ENCODE peak calls at places on chromosome 13, in four cellular contexts. T is HepG2, O is HCT116, S is Panc1. E is an unnamed sample.

GRCh38 chr13:80173224-80173623 is 167.7 kb downstream of the SPRY2 start:
- DNase-seq in T (no peak), O (no peak), S (no peak), E (no peak)

GRCh38 chr13:98619556-98619955 is 42.6 kb upstream of the STK24 start:
- DNase-seq in T (no peak), O (no peak), S (no peak), E (no peak)

GRCh38 chr13:48316826-48317510 is 13.4 kb downstream of the RB1 start:
- DNase-seq in T (no peak), O (no peak), S (no peak), E (no peak)

GRCh38 chr13:113777311-113778260 is 18.6 kb downstream of the TMEM255B start:
- DNase-seq in T (no peak), O (no peak), S (no peak), E (peak)

GRCh38 chr13:53105881-53106280 is 77.3 kb downstream of the OLFM4 start:
- DNase-seq in T (no peak), O (no peak), S (no peak), E (no peak)

GRCh38 chr13:46495647-46496046 is 57.3 kb upstream of the LRCH1 start:
- DNase-seq in T (no peak), O (no peak), S (no peak), E (no peak)

GRCh38 chr13:20609145-20609544 is 42.2 kb downstream of the IFT88 start:
- DNase-seq in T (no peak), O (no peak), S (no peak), E (no peak)

GRCh38 chr13:90445179-90445578 is 902.3 kb upstream of the MIR17HG start:
- DNase-seq in T (no peak), O (peak), S (no peak), E (no peak)

GRCh38 chr13:31441804-31442487 is 242.2 kb downstream of the B3GLCT start:
- DNase-seq in T (no peak), O (no peak), S (no peak), E (no peak)

DNA sequence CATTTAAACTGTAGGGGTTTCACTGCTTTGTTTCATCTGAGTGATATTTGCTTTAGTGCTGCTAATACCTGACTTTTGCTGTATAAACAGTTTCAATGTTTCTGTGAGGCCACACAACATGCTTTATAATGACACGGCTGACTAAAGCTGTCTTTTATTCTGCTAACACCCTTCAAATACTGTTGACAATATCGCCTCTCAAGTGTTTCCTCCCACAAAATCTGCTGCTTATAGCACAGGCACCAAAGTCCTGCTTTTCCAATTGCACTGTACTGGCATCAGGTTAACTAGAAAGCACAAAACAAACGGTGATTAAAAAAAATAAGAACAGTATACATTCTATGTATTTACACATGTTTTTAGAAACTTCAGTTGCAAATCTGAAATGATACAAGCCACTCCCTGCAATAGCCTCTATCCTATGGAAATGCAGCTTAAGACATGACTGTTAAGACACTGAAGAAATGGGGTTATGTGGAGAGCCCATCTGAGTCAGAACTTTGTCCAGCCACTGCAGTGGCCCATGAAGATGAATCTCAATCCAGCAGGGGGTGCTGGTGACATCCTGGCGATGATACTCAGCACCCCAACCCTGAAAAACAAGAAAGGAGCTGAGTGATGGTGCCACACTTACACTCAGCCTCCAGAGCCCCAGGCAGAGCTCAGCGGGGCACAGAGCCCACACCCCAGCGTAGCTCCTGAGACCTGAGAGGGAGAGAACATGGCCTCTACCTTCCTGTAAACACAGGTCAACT is 29.4 kb downstream of the RFXAP start:
- DNase-seq in T (no peak), O (no peak), S (no peak), E (no peak)
- TF ChIP-seq TCF7L2 in T (no peak), O (no peak), S (no peak), E (no peak)

GRCh38 chr13:23810842-23811241 is 78.4 kb downstream of the MIPEP start:
- DNase-seq in T (no peak), O (no peak), S (no peak), E (no peak)
- TF ChIP-seq CTCF in T (no peak), O (no peak), S (no peak), E (no peak)

DNA sequence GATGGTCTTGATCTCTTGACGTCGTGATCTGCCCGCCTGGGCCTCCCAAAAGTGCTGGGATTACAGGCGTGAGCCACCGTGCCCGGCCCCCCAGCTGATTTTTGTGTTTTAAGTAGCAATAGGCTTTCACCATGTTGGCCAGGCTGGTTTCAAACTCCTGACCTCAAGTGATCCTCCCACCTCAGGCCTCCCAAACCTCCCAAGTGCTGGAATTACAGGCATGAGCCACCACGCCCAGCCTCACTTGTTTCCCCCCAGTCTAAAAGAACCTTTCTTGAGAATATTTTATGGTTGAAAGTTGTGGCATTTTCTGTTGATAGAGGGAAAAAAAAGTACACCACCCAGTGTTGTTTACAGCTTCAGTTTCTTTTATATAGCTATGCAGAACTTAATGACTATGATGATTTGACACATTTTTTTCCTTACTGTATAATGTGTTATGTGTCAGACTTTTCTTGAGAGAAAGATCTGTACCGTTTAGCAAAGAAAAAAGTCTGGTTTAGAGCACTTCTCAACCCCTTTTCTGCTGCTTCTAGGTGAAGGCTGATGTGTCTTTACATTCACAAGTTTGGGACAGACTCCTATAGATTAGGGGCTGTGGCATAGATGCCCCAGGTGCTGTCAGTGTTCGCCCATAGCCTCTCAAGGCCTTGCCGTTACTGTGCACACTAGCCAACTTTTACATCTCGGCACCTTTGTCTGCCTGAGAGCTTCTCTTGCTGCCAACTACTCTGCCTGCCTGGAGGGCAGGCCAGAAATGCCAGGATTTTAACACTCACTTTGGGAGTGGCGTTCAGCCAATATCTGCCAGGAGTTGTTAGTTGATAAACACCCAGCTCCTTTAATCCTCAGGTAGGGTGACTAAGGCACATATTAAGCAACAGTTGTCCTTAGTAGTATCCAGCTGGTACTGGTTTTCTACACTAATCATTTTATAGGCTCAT is 33.0 kb downstream of the KCTD4 start:
- DNase-seq in T (no peak), O (peak), S (no peak), E (no peak)
- TF ChIP-seq TCF7L2 in T (no peak), O (peak), S (peak), E (no peak)

GRCh38 chr13:33271759-33272158 is 13.8 kb downstream of the STARD13 start:
- DNase-seq in T (no peak), O (no peak), S (no peak), E (no peak)
- TF ChIP-seq CTCF in T (no peak), O (no peak), S (no peak), E (no peak)

DNA sequence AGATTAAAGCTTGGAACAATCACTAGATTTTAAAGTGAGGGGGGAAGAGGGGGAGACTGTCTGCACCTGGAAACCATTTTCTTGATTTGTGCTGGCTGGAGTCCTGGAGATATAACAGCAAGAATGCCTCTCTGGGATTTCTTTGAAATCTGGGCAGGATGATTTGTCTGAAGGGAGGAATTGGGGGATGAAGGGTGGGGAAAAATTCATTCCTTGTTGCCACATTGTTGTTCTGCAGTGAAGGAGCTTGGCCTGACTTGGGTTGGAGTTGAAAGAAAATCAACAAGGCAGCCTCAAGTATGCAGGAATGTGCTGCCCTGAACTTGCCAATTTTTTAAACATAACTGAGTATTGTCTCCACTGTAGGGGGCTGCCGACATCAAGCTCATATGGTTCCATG is 627.6 kb upstream of the KLF12 start:
- DNase-seq in T (no peak), O (no peak), S (no peak), E (no peak)
- TF ChIP-seq TCF7L2 in T (no peak), O (no peak), S (no peak), E (no peak)

GRCh38 chr13:51444922-51445321 is 7.9 kb downstream of the INTS6 start:
- DNase-seq in T (no peak), O (peak), S (no peak), E (no peak)
- TF ChIP-seq CTCF in T (peak), O (peak), S (peak), E (no peak)

GRCh38 chr13:110912651-110913051 is 2.2 kb downstream of the ANKRD10 start:
- DNase-seq in T (peak), O (no peak), S (no peak), E (peak)
- TF ChIP-seq TCF7L2 in T (no peak), O (no peak), S (no peak), E (no peak)

E was measured in K562.